ENCODE peak calls at places on chromosomes 1 and 21, in four cellular contexts. One of them, this sample, is unnamed.

GRCh38 chr1:61082336-61083013 is at the start of gene NFIA:
- DNase-seq in progenitor cell of endocrine pancreas: peak
- DNase-seq in fibroblast of mammary gland: peak
- DNase-seq in MM.1S: peak
- DNase-seq in this sample: peak

GRCh38 chr21:35190201-35190701 is 141.1 kb upstream of the RUNX1 start:
- DNase-seq in progenitor cell of endocrine pancreas: no peak
- DNase-seq in fibroblast of mammary gland: peak
- DNase-seq in MM.1S: no peak
- DNase-seq in this sample: no peak

GRCh38 chr1:8421721-8422120 is 103.8 kb downstream of the SLC45A1 start:
- DNase-seq in progenitor cell of endocrine pancreas: no peak
- DNase-seq in fibroblast of mammary gland: peak
- DNase-seq in MM.1S: no peak
- DNase-seq in this sample: no peak

GRCh38 chr1:167775178-167775577 is 53.4 kb downstream of the MPZL1 start:
- DNase-seq in progenitor cell of endocrine pancreas: no peak
- DNase-seq in fibroblast of mammary gland: peak
- DNase-seq in MM.1S: no peak
- DNase-seq in this sample: no peak

GRCh38 chr1:60621524-60621923 is 460.8 kb upstream of the NFIA start:
- DNase-seq in progenitor cell of endocrine pancreas: no peak
- DNase-seq in fibroblast of mammary gland: peak
- DNase-seq in MM.1S: no peak
- DNase-seq in this sample: peak

GRCh38 chr1:157700711-157701110 is at the start of gene FCRL3:
- DNase-seq in progenitor cell of endocrine pancreas: no peak
- DNase-seq in fibroblast of mammary gland: no peak
- DNase-seq in MM.1S: no peak
- DNase-seq in this sample: no peak

GRCh38 chr1:228988655-228989054 is 253.4 kb downstream of the RHOU start:
- DNase-seq in progenitor cell of endocrine pancreas: no peak
- DNase-seq in fibroblast of mammary gland: peak
- DNase-seq in MM.1S: no peak
- DNase-seq in this sample: no peak

GRCh38 chr1:23167353-23168078 is 1.1 kb downstream of the LUZP1 start:
- DNase-seq in progenitor cell of endocrine pancreas: no peak
- DNase-seq in fibroblast of mammary gland: peak
- DNase-seq in MM.1S: no peak
- DNase-seq in this sample: peak

GRCh38 chr1:233867028-233867427 is 37.4 kb upstream of the SLC35F3 start:
- DNase-seq in progenitor cell of endocrine pancreas: no peak
- DNase-seq in fibroblast of mammary gland: no peak
- DNase-seq in MM.1S: no peak
- DNase-seq in this sample: no peak

GRCh38 chr1:41742219-41742618 is 176.5 kb downstream of the HIVEP3 start:
- DNase-seq in progenitor cell of endocrine pancreas: no peak
- DNase-seq in fibroblast of mammary gland: peak
- DNase-seq in MM.1S: no peak
- DNase-seq in this sample: no peak

GRCh38 chr1:29811247-29811646 is 574.9 kb downstream of the PTPRU start:
- DNase-seq in progenitor cell of endocrine pancreas: no peak
- DNase-seq in fibroblast of mammary gland: no peak
- DNase-seq in MM.1S: no peak
- DNase-seq in this sample: no peak

GRCh38 chr1:60055336-60055735 is 18.2 kb downstream of the C1orf87 start:
- DNase-seq in progenitor cell of endocrine pancreas: no peak
- DNase-seq in fibroblast of mammary gland: peak
- DNase-seq in MM.1S: no peak
- DNase-seq in this sample: no peak

GRCh38 chr1:44592208-44593145 is 81.8 kb downstream of the TMEM53 start:
- DNase-seq in progenitor cell of endocrine pancreas: no peak
- DNase-seq in fibroblast of mammary gland: no peak
- DNase-seq in MM.1S: no peak
- DNase-seq in this sample: no peak

GRCh38 chr1:241990040-241990439 is 8.9 kb downstream of the MAP1LC3C start:
- DNase-seq in progenitor cell of endocrine pancreas: no peak
- DNase-seq in fibroblast of mammary gland: peak
- DNase-seq in MM.1S: no peak
- DNase-seq in this sample: peak

GRCh38 chr1:48051466-48052126 is 54.4 kb upstream of the TRABD2B start:
- DNase-seq in progenitor cell of endocrine pancreas: no peak
- DNase-seq in fibroblast of mammary gland: peak
- DNase-seq in MM.1S: no peak
- DNase-seq in this sample: no peak

This sample was measured in adrenal gland.